ENCODE peak calls at places on chromosome 10, in seven cellular contexts. N, A, D, O, M, B and W are unnamed samples.

GRCh38 chr10:97182327-97182990 is 3.3 kb downstream of the SLIT1 start:
- DNase-seq in N (no peak), A (no peak), D (no peak), O (no peak), M (peak; percentile 17), B (no peak), W (no peak)

GRCh38 chr10:13788701-13789447 is 202.1 kb downstream of the PRPF18 start:
- DNase-seq in N (peak; percentile 47), A (no peak), D (peak; percentile 62), O (peak; percentile 79), M (no peak), B (peak; percentile 70), W (peak; percentile 64)

GRCh38 chr10:89228962-89229361 is 21.8 kb upstream of the CH25H start:
- DNase-seq in N (no peak), A (no peak), D (no peak), O (no peak), M (no peak), B (no peak), W (no peak)

GRCh38 chr10:69960606-69961167 is 92.0 kb upstream of the MACROH2A2 start:
- DNase-seq in N (no peak), A (no peak), D (no peak), O (no peak), M (no peak), B (no peak), W (no peak)

GRCh38 chr10:50874723-50875122 is 10.7 kb downstream of the A1CF start:
- DNase-seq in N (no peak), A (no peak), D (no peak), O (no peak), M (no peak), B (no peak), W (no peak)

GRCh38 chr10:58050575-58050974 is 217.1 kb downstream of the IPMK start:
- DNase-seq in N (no peak), A (peak; percentile 50), D (no peak), O (no peak), M (no peak), B (no peak), W (no peak)

GRCh38 chr10:122164028-122164601 is 107.0 kb upstream of the BTBD16 start:
- DNase-seq in N (no peak), A (no peak), D (no peak), O (no peak), M (no peak), B (peak; percentile 15), W (peak; percentile 77)

GRCh38 chr10:98488669-98489430 is 42.1 kb upstream of the HPS1 start:
- DNase-seq in N (peak; percentile 59), A (no peak), D (no peak), O (peak; percentile 56), M (no peak), B (peak; percentile 36), W (no peak)

GRCh38 chr10:44362866-44363711 is 21.8 kb downstream of the CXCL12 start:
- DNase-seq in N (no peak), A (no peak), D (no peak), O (no peak), M (peak; percentile 42), B (no peak), W (no peak)

GRCh38 chr10:69669408-69669807 is 39.4 kb downstream of the FAM241B start:
- DNase-seq in N (no peak), A (no peak), D (no peak), O (no peak), M (no peak), B (no peak), W (no peak)

GRCh38 chr10:29105516-29106215 is 183.2 kb upstream of the LYZL1 start:
- DNase-seq in N (no peak), A (no peak), D (peak; percentile 82), O (no peak), M (no peak), B (peak; percentile 87), W (no peak)

GRCh38 chr10:132331259-132331955 is 586 bp upstream of the LRRC27 start:
- DNase-seq in N (no peak), A (no peak), D (peak; percentile 24), O (no peak), M (no peak), B (no peak), W (no peak)

GRCh38 chr10:43235070-43235900 is 31.6 kb downstream of the RASGEF1A start:
- DNase-seq in N (peak; percentile 4), A (no peak), D (no peak), O (peak; percentile 15), M (peak; percentile 36), B (no peak), W (peak; percentile 4)

GRCh38 chr10:73865459-73866442 is 8.6 kb downstream of the CAMK2G start:
- DNase-seq in N (no peak), A (no peak), D (no peak), O (peak; percentile 49), M (no peak), B (no peak), W (no peak)

GRCh38 chr10:100825946-100826660 is 80.7 kb downstream of the PAX2 start:
- DNase-seq in N (no peak), A (no peak), D (no peak), O (no peak), M (no peak), B (no peak), W (no peak)

GRCh38 chr10:86595496-86595895 is 58.9 kb upstream of the OPN4 start:
- DNase-seq in N (no peak), A (no peak), D (no peak), O (no peak), M (no peak), B (no peak), W (no peak)

GRCh38 chr10:31317652-31318381 is 1.2 kb upstream of the ZEB1 start:
- DNase-seq in N (no peak), A (no peak), D (no peak), O (no peak), M (peak; percentile 76), B (no peak), W (peak; percentile 30)

GRCh38 chr10:31320179-31320597 is 1.2 kb downstream of the ZEB1 start:
- DNase-seq in N (peak; percentile 50), A (no peak), D (peak; percentile 53), O (peak; percentile 21), M (peak; percentile 63), B (peak; percentile 50), W (peak; percentile 43)

GRCh38 chr10:31318382-31318853 is 598 bp upstream of the ZEB1 start:
- DNase-seq in N (peak; percentile 72), A (no peak), D (peak; percentile 78), O (peak; percentile 73), M (no peak), B (peak; percentile 74), W (no peak)

GRCh38 chr10:31319602-31320178 is 674 bp downstream of the ZEB1 start:
- DNase-seq in N (no peak), A (no peak), D (peak; percentile 17), O (no peak), M (no peak), B (no peak), W (peak; percentile 34)

DNA sequence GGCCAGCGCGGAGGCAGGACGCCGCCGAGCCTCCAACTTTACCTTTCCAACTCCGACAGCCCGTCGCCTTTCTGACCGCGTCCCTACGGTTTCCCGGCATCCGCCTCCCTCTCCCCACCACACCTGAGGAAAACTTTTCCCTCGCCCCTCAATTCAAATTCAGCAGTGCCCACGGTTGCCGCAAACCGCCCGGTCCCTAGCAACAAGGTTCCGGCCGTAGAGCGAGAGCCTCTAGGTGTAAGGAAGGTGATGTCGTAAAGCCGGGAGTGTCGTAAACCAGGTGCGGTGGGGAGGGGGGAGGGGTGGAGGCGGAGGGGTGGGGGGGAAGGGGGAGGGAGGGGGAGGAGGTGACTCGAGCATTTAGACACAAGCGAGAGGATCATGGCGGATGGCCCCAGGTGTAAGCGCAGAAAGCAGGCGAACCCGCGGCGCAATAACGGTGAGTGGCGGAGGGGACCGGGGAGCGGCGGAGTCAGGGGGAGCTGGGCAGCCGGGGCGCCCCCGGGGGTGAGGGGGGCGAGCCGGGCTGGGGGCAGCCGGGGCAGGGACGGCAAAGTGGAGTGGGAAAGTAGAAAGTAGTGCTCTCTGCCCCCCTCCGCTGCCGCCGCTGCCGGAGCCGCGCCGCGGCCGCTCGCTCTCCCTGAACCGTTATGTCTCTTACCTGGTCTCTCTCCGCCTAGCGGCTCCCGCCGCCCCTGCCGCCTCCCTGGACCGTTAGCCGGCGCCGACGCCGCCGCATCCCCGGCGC is at the start of gene ZEB1:
- DNase-seq in N (peak; percentile 92), A (no peak), D (peak; percentile 96), O (peak; percentile 91), M (peak; percentile 86), B (peak; percentile 95), W (peak; percentile 83)
- TF ChIP-seq CTCF in N (peak; percentile 72), A (peak; percentile 5), D (peak; percentile 36), O (peak; percentile 50), M (peak; percentile 41), B (peak; percentile 51), W (peak; percentile 44)

DNA sequence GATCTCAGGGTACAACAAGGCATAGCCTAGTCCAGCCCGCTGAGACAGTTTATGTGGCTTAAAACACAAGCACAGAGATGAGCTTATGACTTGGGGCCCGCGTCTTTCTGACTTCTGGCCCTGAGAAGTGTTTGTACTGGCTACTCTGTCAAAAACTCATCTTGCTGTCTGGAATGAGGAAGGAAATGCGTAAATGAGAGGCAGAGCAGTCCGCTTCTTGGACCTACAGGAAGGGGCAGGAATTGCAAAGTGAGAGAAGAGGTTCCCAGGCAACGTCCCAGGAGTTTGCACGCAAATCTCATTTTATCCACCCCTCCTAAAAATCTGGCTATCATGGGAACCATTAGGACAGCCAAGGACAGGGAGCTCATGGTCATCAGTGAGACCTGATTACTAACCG is 5.5 kb downstream of the ANXA11 start:
- DNase-seq in N (peak; percentile 60), A (no peak), D (peak; percentile 97), O (peak; percentile 75), M (no peak), B (peak; percentile 92), W (no peak)
- TF ChIP-seq CTCF in N (no peak), A (no peak), D (peak; percentile 39), O (peak; percentile 38), M (peak; percentile 16), B (peak; percentile 41), W (no peak)

GRCh38 chr10:93821051-93821772 is 63.5 kb downstream of the LGI1 start:
- DNase-seq in N (no peak), A (no peak), D (peak; percentile 63), O (no peak), M (no peak), B (peak; percentile 68), W (no peak)
- TF ChIP-seq CTCF in N (no peak), A (no peak), D (peak; percentile 47), O (no peak), M (peak; percentile 31), B (peak; percentile 53), W (peak; percentile 43)

DNA sequence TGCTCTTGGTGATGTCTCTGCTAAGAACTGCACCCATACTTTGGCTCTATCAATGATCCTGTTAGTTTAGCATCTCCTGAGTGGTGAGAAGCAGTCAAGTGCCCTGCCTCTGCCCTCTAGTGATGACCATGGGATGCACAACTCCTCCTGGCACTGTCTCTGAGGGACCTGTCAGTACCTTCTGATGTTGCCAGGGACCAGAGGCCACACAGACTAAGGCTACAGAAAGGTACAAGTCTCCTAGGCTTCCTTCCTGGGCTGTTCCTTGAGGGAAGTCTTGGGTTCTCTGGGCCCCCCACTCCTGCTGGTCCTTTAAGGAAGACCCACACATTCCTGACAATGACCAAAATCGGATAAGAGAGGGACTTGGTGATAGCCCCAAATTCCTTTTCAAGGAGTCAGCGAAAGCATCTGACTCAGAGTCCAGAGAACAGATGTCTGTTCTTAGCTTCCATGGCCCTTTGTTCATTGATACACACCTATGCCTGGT is 15.3 kb downstream of the NKX2-3 start:
- DNase-seq in N (no peak), A (no peak), D (no peak), O (no peak), M (no peak), B (peak; percentile 29), W (no peak)
- TF ChIP-seq CTCF in N (no peak), A (peak; percentile 78), D (peak; percentile 43), O (no peak), M (no peak), B (peak; percentile 30), W (no peak)